ENCODE peak calls at places on chromosome 15, in four cellular contexts. V is SK-N-SH, X is H1, E is GM12878. P is an unnamed sample.

GRCh38 chr15:42707873-42708544 is 28.9 kb downstream of the CDAN1 start:
- DNase-seq in V (no peak), X (no peak), E (no peak), P (no peak)

GRCh38 chr15:73626072-73626471 is 7.1 kb downstream of the NPTN start:
- DNase-seq in X (no peak), E (no peak), V (no peak), P (no peak)

GRCh38 chr15:81163961-81164800 is 30.1 kb downstream of the CFAP161 start:
- DNase-seq in X (no peak), E (no peak), V (no peak), P (no peak)

GRCh38 chr15:78684645-78685044 is 43.6 kb upstream of the CHRNB4 start:
- DNase-seq in X (peak; percentile 20), E (no peak), V (no peak), P (no peak)

GRCh38 chr15:95174281-95174680 is 942.9 kb downstream of the MCTP2 start:
- DNase-seq in V (no peak), E (no peak), X (no peak), P (no peak)

GRCh38 chr15:98923159-98923558 is 84.4 kb downstream of the PGPEP1L start:
- DNase-seq in X (no peak), E (no peak), V (no peak), P (no peak)

GRCh38 chr15:88900309-88900981 is 5.1 kb upstream of the HAPLN3 start:
- DNase-seq in E (no peak), X (no peak), V (no peak), P (no peak)

GRCh38 chr15:60819860-60820259 is 340.9 kb upstream of the ICE2 start:
- DNase-seq in X (no peak), E (no peak), V (no peak), P (no peak)

GRCh38 chr15:84606653-84607120 is 5.9 kb downstream of the ZSCAN2 start:
- DNase-seq in X (no peak), V (no peak), E (no peak), P (no peak)

GRCh38 chr15:70101459-70102113 is 3.9 kb upstream of the TLE3 start:
- DNase-seq in E (no peak), V (peak; percentile 71), X (peak; percentile 78), P (no peak)

GRCh38 chr15:40908095-40908494 is 13.8 kb downstream of the VPS18 start:
- DNase-seq in X (no peak), E (no peak), V (no peak), P (no peak)
- H3K27ac ChIP-seq in X (no peak overlapping the region), E (no peak overlapping the region), V (no peak overlapping the region), P (no peak overlapping the region)

DNA sequence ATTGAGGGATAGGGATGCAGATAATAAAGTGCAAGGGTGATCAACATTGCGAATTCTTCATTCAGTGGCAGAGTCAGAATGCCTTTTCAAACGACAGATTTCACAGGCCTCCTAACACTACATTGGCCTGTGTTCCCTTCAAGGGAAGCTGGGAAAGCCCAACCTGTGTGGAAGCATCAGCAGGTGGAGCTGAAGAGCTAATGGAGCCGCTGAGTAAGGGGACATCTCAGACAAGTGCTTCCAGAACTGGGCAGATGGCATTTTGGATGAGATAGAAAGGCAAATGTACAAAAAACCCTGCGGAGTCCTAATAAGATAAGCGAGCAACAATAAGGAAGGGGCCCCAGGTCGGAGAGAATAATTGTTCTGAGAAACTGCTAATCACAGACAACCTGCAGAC is 8.5 kb upstream of the SLC24A5 start:
- DNase-seq in E (no peak), X (peak; percentile 57), V (peak; percentile 36), P (no peak)
- TF ChIP-seq GABPA in E (no peak), X (no peak), V (no peak), P (no peak)

DNA sequence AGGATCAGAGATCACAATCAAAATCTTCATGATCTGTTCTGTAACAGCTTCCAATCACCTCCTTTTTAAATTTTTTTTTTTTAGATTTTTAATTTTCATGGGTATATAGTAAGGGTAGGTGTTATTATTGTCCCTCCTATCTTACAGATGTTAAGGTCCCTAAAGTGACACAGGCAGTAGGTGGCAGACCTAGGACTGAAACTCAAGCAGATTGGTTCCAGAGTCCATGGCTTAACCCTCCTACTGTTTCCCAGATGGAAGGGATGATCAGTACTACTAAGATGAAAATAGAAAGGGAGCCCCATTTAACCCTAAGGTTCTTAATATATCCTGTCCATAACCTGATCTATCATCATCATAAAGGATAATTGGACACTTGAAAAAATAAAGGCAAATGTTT is 57.1 kb downstream of the CHAC1 start:
- DNase-seq in V (peak; percentile 12), E (no peak), X (no peak), P (no peak)
- H3K27ac ChIP-seq in V (no peak overlapping the region), E (no peak overlapping the region), X (no peak overlapping the region), P (no peak overlapping the region)

DNA sequence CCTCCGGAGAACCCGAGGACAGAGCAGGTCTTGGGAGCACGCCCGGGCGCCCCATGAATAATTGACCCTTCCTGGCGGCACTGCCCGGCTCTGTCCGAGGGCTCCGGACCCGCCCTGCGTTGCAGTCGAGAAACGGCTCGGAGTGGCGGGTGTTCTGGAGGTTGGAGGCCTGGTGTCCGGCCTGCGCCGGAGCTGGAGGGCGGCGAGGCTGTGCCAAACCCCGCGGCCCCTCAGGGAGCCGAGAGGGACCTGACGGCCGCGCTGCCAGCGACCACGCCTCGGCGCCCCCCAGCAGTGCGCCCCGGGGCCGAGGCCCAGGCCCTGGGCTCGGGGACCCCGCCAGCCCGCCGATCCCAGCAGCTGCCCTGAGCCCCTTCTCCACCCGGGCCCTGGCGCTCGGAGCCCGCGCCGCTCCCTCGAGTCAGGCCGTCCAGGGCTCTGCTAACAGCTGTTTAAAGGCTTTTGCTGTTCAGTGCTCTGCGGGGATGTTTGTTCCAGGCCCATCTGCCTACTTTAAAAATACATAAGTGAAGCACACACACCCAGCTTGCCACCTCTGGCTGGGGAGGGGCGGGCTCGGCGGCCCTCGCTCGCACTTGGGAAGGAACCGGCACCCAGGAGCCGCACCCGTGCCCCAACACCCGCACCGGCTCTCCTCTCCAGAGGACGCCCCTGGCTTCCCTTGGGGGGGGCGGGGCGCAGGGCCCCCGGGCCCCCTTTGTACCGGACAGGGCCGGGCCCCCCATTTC is 775 bp upstream of the ZNF710 start:
- DNase-seq in X (peak; percentile 73), E (no peak), V (peak; percentile 64), P (peak; percentile 47)
- TF ChIP-seq GABPA in X (no peak), E (no peak), V (no peak), P (no peak)